ENCODE peak calls at places on chromosome 10, in six cellular contexts. T is endothelial cell of umbilical vein, P is IMR-90, K is spleen, L is tibial nerve, A is sigmoid colon. O is an unnamed sample.

GRCh38 chr10:18610517-18610916 is 40.9 kb downstream of the NSUN6 start:
- DNase-seq in T (peak; percentile 84), L (no peak), A (no peak), K (no peak), P (peak; percentile 87), O (peak; percentile 61)

GRCh38 chr10:120727001-120727400 is 124.2 kb upstream of the WDR11 start:
- DNase-seq in L (no peak), T (peak; percentile 92), A (no peak), K (no peak), P (no peak), O (no peak)

GRCh38 chr10:106972381-106972780 is 192.1 kb downstream of the SORCS1 start:
- DNase-seq in P (no peak), K (no peak), L (no peak), T (no peak), A (no peak), O (no peak)

GRCh38 chr10:61197022-61197421 is 253.0 kb upstream of the RHOBTB1 start:
- DNase-seq in T (no peak), A (no peak), L (no peak), P (no peak), K (no peak), O (no peak)

GRCh38 chr10:77405771-77406241 is 231.8 kb downstream of the KCNMA1 start:
- DNase-seq in P (peak; percentile 80), A (peak; percentile 93), K (no peak), L (peak; percentile 33), T (peak; percentile 51), O (peak; percentile 83)

GRCh38 chr10:69574571-69574978 is 1.4 kb upstream of the NEUROG3 start:
- DNase-seq in K (no peak), T (no peak), P (no peak), L (no peak), A (no peak), O (peak; percentile 33)

GRCh38 chr10:88932539-88933256 is 19.9 kb downstream of the ACTA2 start:
- DNase-seq in L (peak; percentile 57), T (peak; percentile 55), A (peak; percentile 83), K (no peak), P (peak; percentile 87), O (peak; percentile 50)

GRCh38 chr10:132395704-132396494 is 1.1 kb upstream of the PWWP2B start:
- DNase-seq in T (peak; percentile 22), L (peak; percentile 48), A (peak; percentile 90), P (no peak), K (peak; percentile 95), O (no peak)

GRCh38 chr10:42875792-42876191 is 93.2 kb downstream of the BMS1 start:
- DNase-seq in L (no peak), A (no peak), P (peak; percentile 10), T (no peak), K (no peak), O (peak; percentile 19)

GRCh38 chr10:87579563-87579962 is 74.9 kb downstream of the MINPP1 start:
- DNase-seq in K (no peak), T (no peak), A (no peak), L (no peak), P (peak; percentile 38), O (no peak)

GRCh38 chr10:31263903-31264302 is 55.1 kb upstream of the ZEB1 start:
- DNase-seq in A (no peak), T (no peak), P (peak; percentile 48), K (no peak), L (no peak), O (no peak)

GRCh38 chr10:112526130-112526529 is 79.1 kb downstream of the VTI1A start:
- DNase-seq in K (no peak), A (no peak), L (no peak), P (peak; percentile 28), T (no peak), O (no peak)

GRCh38 chr10:68565658-68566057 is 5.5 kb downstream of the TET1 start:
- DNase-seq in A (no peak), L (no peak), P (no peak), K (no peak), T (no peak), O (no peak)

GRCh38 chr10:31121074-31121685 is 89.5 kb upstream of the ZNF438 start:
- DNase-seq in P (peak; percentile 31), A (no peak), K (no peak), L (no peak), T (no peak), O (no peak)

GRCh38 chr10:133393401-133394063 is 425 bp upstream of the MTG1 start:
- DNase-seq in P (no peak), A (peak; percentile 50), L (no peak), K (no peak), T (no peak), O (peak; percentile 83)

GRCh38 chr10:100749309-100750217 is 4.2 kb downstream of the PAX2 start:
- DNase-seq in T (no peak), P (no peak), A (peak; percentile 56), L (no peak), K (no peak), O (no peak)

GRCh38 chr10:117399341-117400196 is 24.3 kb upstream of the PDZD8 start:
- DNase-seq in A (no peak), T (no peak), K (no peak), P (no peak), L (no peak), O (no peak)

GRCh38 chr10:14156101-14156500 is 174.6 kb downstream of the FRMD4A start:
- DNase-seq in K (no peak), T (no peak), A (no peak), P (no peak), L (no peak), O (no peak)

GRCh38 chr10:86372785-86373239 is 6.2 kb upstream of the GRID1 start:
- DNase-seq in A (peak; percentile 20), P (no peak), T (no peak), L (no peak), K (peak; percentile 45), O (no peak)

GRCh38 chr10:1102836-1103235 is 46.7 kb downstream of the WDR37 start:
- DNase-seq in T (no peak), P (peak; percentile 61), K (no peak), A (no peak), L (no peak), O (no peak)

GRCh38 chr10:71621263-71621751 is 98.3 kb downstream of the C10orf105 start:
- DNase-seq in P (no peak), L (peak; percentile 76), T (no peak), K (no peak), A (peak; percentile 87), O (no peak)

GRCh38 chr10:45410807-45411606 is 37.0 kb downstream of the ALOX5 start:
- DNase-seq in P (no peak), L (no peak), K (no peak), T (no peak), A (no peak), O (no peak)
- TF ChIP-seq POLR2A in P (no peak), L (no peak), K (no peak), T (no peak), A (no peak), O (no peak)

DNA sequence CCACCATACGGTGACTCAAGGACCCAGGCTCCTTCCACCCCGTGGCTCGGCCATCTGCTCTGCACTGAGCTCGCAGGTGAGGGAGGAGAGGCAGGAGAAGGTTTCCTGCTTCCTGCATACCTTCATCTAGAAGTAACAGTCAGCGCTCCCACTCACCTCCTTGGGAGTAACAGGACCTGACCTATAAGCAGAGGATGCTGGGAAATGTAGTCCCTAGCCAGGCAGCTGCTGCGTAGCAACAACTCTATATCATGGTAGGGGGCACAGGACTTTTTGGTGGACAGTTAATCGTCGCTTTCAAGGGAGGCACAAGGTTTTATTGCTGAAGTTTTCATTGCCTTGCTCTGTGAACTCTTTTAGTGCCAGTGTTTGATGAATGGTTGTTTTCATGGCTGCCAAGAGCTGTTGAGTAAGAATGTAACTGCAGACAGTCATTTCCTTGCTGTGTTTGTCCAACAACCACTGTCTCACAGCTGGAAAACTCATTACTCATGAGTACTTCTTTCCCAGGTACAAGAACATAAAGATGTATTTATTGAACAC is 10.2 kb upstream of the ZFYVE27 start:
- DNase-seq in K (peak; percentile 34), L (no peak), T (peak; percentile 88), P (peak; percentile 85), A (no peak), O (peak; percentile 60)
- TF ChIP-seq POLR2A in K (no peak), L (no peak), T (no peak), P (no peak), A (peak; percentile 14), O (no peak)

GRCh38 chr10:3808689-3809199 is 23.7 kb upstream of the KLF6 start:
- DNase-seq in L (no peak), K (no peak), T (peak; percentile 13), P (no peak), A (no peak), O (no peak)

GRCh38 chr10:3807221-3807927 is 22.4 kb upstream of the KLF6 start:
- DNase-seq in L (no peak), A (no peak), K (no peak), P (no peak), T (peak; percentile 10), O (no peak)

GRCh38 chr10:3806603-3807002 is 21.6 kb upstream of the KLF6 start:
- DNase-seq in K (no peak), A (no peak), L (no peak), P (peak; percentile 94), T (peak; percentile 89), O (no peak)

GRCh38 chr10:3805791-3806381 is 20.9 kb upstream of the KLF6 start:
- DNase-seq in K (peak; percentile 84), T (peak; percentile 96), A (peak; percentile 81), L (peak; percentile 78), P (peak; percentile 77), O (no peak)

DNA sequence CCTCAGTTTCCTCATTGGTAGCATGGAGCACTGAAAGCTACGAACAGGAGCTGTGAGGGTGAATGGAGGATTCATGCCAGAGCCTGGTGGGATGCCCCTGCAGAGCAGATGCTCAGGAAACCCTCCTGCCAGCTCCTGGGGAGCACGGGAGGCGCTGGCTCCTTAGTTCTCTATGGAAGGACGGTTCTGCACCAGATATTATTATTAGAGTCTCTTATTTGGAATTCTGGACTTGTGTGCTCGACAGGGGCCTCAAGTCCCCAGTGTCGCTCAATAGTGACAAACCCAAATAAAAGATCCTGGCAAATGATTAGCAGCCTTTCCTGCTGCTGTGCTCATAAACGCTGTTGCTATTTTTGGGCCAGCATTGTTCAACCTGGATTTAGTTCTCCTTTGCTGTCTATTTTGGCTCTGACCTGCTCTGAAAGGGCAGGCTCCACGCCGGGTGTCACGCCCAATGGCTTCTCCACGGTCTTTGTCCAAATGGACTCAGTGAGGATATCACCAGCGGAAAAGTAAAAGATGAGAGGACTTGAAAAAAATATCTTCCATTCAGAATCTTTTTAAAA is 23.0 kb upstream of the KLF6 start:
- DNase-seq in T (no peak), L (no peak), K (no peak), P (no peak), A (no peak), O (no peak)
- TF ChIP-seq POLR2A in T (no peak), L (no peak), K (no peak), P (no peak), A (no peak), O (no peak)

GRCh38 chr10:102114861-102115618 is 5.1 kb downstream of the LDB1 start:
- DNase-seq in T (peak; percentile 81), P (peak; percentile 65), K (peak; percentile 98), A (peak; percentile 94), L (peak; percentile 91), O (peak; percentile 82)

GRCh38 chr10:102119417-102120141 is 589 bp downstream of the LDB1 start:
- DNase-seq in A (peak; percentile 93), L (peak; percentile 85), P (peak; percentile 67), K (peak; percentile 81), T (peak; percentile 72), O (peak; percentile 85)

GRCh38 chr10:102118867-102119266 is 1.3 kb downstream of the LDB1 start:
- DNase-seq in T (peak; percentile 25), K (peak; percentile 81), P (peak; percentile 20), A (peak; percentile 76), L (no peak), O (no peak)

GRCh38 chr10:102115775-102116174 is 4.4 kb downstream of the LDB1 start:
- DNase-seq in L (no peak), P (peak; percentile 24), T (peak; percentile 50), A (no peak), K (no peak), O (no peak)

GRCh38 chr10:102117391-102118159 is 2.6 kb downstream of the LDB1 start:
- DNase-seq in T (peak; percentile 81), K (peak; percentile 88), L (peak; percentile 77), P (peak; percentile 73), A (peak; percentile 95), O (no peak)
- TF ChIP-seq POLR2A in T (peak; percentile 22), K (no peak), L (no peak), P (no peak), A (no peak), O (no peak)